ENCODE peak calls at places on chromosome 2, in seven cellular contexts. U is cardiac fibroblast, W is HCT116, S is stomach, A is fibroblast of lung, C is ascending aorta, Z is GM13977. L is an unnamed sample.

GRCh38 chr2:199100326-199101110 is 357.2 kb downstream of the SATB2 start:
- DNase-seq in Z (no peak), A (peak; percentile 82), U (no peak), S (no peak), C (no peak), W (no peak), L (no peak)

GRCh38 chr2:54106631-54107454 is 8.6 kb upstream of the ACYP2 start:
- DNase-seq in Z (peak; percentile 25), A (peak; percentile 43), W (peak; percentile 53), U (peak; percentile 76), S (peak; percentile 31), C (no peak), L (no peak)

GRCh38 chr2:113895301-113895700 is 5.4 kb downstream of the ACTR3 start:
- DNase-seq in U (peak; percentile 42), C (no peak), A (peak; percentile 48), S (no peak), W (no peak), Z (no peak), L (no peak)

GRCh38 chr2:210586381-210586780 is 30.0 kb downstream of the CPS1 start:
- DNase-seq in A (peak; percentile 33), C (no peak), W (no peak), U (peak; percentile 43), S (no peak), Z (no peak), L (no peak)

GRCh38 chr2:213476641-213477040 is 192.4 kb downstream of the SPAG16 start:
- DNase-seq in C (no peak), A (peak; percentile 45), Z (no peak), W (no peak), S (no peak), U (peak; percentile 15), L (no peak)

GRCh38 chr2:148756292-148756975 is 111.9 kb downstream of the EPC2 start:
- DNase-seq in Z (no peak), A (peak; percentile 40), W (no peak), S (no peak), U (peak; percentile 80), C (no peak), L (no peak)

GRCh38 chr2:9439536-9439935 is 16.1 kb downstream of the CPSF3 start:
- DNase-seq in A (peak; percentile 24), Z (no peak), S (no peak), U (peak; percentile 31), C (no peak), W (no peak), L (no peak)

GRCh38 chr2:26685943-26686839 is 6.3 kb upstream of the KCNK3 start:
- DNase-seq in U (no peak), W (no peak), S (no peak), C (no peak), Z (no peak), A (no peak), L (no peak)

GRCh38 chr2:226489765-226490164 is 309.9 kb downstream of the IRS1 start:
- DNase-seq in Z (peak; percentile 17), U (peak; percentile 95), C (no peak), W (no peak), A (peak; percentile 88), S (no peak), L (no peak)

DNA sequence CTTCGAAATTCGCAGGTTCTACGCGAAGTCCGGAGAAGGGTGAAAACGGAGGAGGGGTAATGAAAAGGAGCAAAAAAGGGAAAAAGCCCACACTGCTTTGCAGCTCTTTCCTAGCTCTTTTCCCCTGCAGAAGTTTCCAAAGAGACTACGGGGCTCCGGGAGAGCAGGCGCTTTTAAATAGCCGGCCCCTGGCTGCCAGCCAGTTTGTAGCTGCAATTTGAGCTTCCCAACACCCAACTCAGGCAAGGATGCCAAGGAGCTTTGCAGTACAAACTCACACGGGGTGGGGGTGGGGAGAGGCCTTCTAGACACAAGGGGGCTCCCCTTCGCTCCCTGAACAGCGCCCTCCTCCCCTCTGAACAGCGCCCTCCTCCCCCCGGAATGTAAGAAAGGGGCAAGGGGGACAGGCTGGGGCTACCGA is at the start of gene IGFBP5:
- DNase-seq in C (peak; percentile 92), W (no peak), S (peak; percentile 89), Z (no peak), U (peak; percentile 68), A (peak; percentile 91), L (peak; percentile 93)
- TF ChIP-seq CTCF in C (peak; percentile 26), W (peak; percentile 10), S (peak; percentile 19), Z (no peak), U (no peak), A (peak; percentile 30), L (no peak)

DNA sequence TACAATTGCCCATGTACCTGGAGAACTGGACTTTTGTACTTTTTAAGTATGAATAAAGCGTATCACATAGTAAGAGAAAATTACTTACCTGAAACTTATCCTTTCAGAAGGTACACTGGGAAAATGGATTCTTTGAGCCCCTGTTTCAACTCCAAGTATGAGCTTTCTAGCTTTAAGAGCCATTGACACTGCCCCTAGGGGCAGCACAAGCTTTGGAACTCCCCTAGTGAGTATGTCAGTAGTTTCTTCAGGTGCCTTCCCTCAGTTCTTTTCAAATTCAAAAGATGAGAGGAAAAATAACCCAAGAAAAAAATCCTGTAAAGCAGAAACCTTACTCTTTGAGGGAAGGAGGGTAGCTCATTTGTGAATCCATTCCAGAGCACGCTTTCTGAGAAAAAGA is 124.1 kb downstream of the MEMO1 start:
- DNase-seq in S (no peak), C (no peak), U (no peak), Z (no peak), W (peak; percentile 22), A (no peak), L (no peak)
- TF ChIP-seq CTCF in S (no peak), C (peak; percentile 19), U (peak; percentile 16), Z (peak; percentile 54), W (peak; percentile 72), A (peak; percentile 44), L (no peak)

GRCh38 chr2:171522057-171522803 is at the start of gene CYBRD1:
- DNase-seq in Z (peak; percentile 85), S (peak; percentile 83), W (no peak), U (peak; percentile 87), C (peak; percentile 93), A (peak; percentile 86), L (peak; percentile 72)
- TF ChIP-seq CTCF in Z (peak; percentile 5), S (no peak), W (peak; percentile 9), U (peak; percentile 3), C (no peak), A (peak; percentile 17), L (no peak)

GRCh38 chr2:222577341-222577740 is 78.6 kb downstream of the FARSB start:
- DNase-seq in S (no peak), Z (no peak), U (no peak), W (no peak), C (no peak), A (no peak), L (no peak)

GRCh38 chr2:222582931-222583330 is 73.0 kb downstream of the FARSB start:
- DNase-seq in A (no peak), C (no peak), S (no peak), U (peak; percentile 27), Z (no peak), W (no peak), L (no peak)
- TF ChIP-seq CTCF in A (peak; percentile 31), C (no peak), S (no peak), U (peak; percentile 28), Z (peak; percentile 13), W (peak; percentile 29), L (no peak)

GRCh38 chr2:31434911-31435310 is 20.4 kb upstream of the XDH start:
- DNase-seq in W (no peak), S (no peak), Z (no peak), U (peak; percentile 30), C (no peak), A (peak; percentile 12), L (no peak)
- TF ChIP-seq CTCF in W (peak; percentile 20), S (peak; percentile 18), Z (no peak), U (peak; percentile 27), C (peak; percentile 6), A (peak; percentile 25), L (no peak)

GRCh38 chr2:233320470-233320869 is 12.9 kb downstream of the SAG start:
- DNase-seq in S (no peak), Z (no peak), A (no peak), C (no peak), W (no peak), U (no peak), L (no peak)

GRCh38 chr2:233325814-233326213 is 18.2 kb downstream of the SAG start:
- DNase-seq in U (no peak), A (no peak), W (no peak), Z (no peak), C (no peak), S (no peak), L (no peak)

GRCh38 chr2:233326500-233326899 is 18.9 kb downstream of the SAG start:
- DNase-seq in U (no peak), Z (no peak), A (no peak), S (no peak), C (no peak), W (no peak), L (no peak)

GRCh38 chr2:233319256-233319655 is 11.6 kb downstream of the SAG start:
- DNase-seq in Z (no peak), W (no peak), S (no peak), U (no peak), A (no peak), C (no peak), L (no peak)

DNA sequence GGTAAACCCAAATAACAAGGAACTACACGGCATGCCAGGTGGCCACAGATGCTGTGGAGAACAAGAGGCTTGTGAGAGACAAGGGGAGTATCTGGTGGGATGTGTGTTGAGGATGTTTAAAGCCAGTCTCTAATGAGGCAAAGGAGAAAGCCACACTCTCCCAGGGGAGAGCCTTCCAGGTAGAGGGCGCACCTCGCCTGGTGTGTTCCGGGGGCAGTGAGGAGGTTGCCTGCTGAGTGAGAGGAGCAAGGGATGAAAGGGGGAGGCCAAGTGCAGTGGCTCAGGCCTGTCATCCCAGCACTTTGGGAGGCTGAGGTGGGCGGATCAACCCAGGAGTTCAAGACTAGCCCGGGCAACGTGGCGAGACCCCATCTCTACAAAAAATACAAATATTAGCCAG is 16.2 kb downstream of the SAG start:
- DNase-seq in W (no peak), C (no peak), A (no peak), Z (no peak), U (no peak), S (no peak), L (no peak)
- TF ChIP-seq CTCF in W (peak; percentile 17), C (no peak), A (no peak), Z (no peak), U (no peak), S (no peak), L (no peak)

L was measured in mesothelial cell of epicardium.